ENCODE peak calls at places on chromosomes 5 and 9, in seven cellular contexts. One of them, this sample, is unnamed.

GRCh38 chr5:132469380-132470372 is 20.9 kb downstream of the IRF1 start:
- DNase-seq in tibial nerve: no peak
- DNase-seq in H54: no peak
- DNase-seq in A549: no peak
- DNase-seq in H1: no peak
- DNase-seq in breast epithelium: peak; percentile 24
- DNase-seq in heart left ventricle: no peak
- DNase-seq in this sample: no peak

GRCh38 chr5:111511174-111512025 is 935 bp downstream of the STARD4 start:
- DNase-seq in breast epithelium: no peak
- DNase-seq in tibial nerve: no peak
- DNase-seq in heart left ventricle: no peak
- DNase-seq in H1: no peak
- DNase-seq in H54: no peak
- DNase-seq in A549: no peak
- DNase-seq in this sample: no peak

GRCh38 chr9:116756995-116757394 is 69.9 kb downstream of the TRIM32 start:
- DNase-seq in H1: no peak
- DNase-seq in tibial nerve: no peak
- DNase-seq in H54: no peak
- DNase-seq in A549: no peak
- DNase-seq in breast epithelium: no peak
- DNase-seq in heart left ventricle: no peak
- DNase-seq in this sample: no peak

GRCh38 chr5:8923516-8923915 is 622.4 kb downstream of the SEMA5A start:
- DNase-seq in heart left ventricle: no peak
- DNase-seq in breast epithelium: no peak
- DNase-seq in A549: no peak
- DNase-seq in H1: no peak
- DNase-seq in H54: no peak
- DNase-seq in tibial nerve: no peak
- DNase-seq in this sample: no peak

GRCh38 chr9:135512904-135513303 is 8.3 kb upstream of the LCN1 start:
- DNase-seq in breast epithelium: no peak
- DNase-seq in tibial nerve: no peak
- DNase-seq in heart left ventricle: no peak
- DNase-seq in H1: no peak
- DNase-seq in A549: no peak
- DNase-seq in H54: no peak
- DNase-seq in this sample: no peak

GRCh38 chr5:34439601-34440000 is 216.5 kb upstream of the RAI14 start:
- DNase-seq in H54: no peak
- DNase-seq in H1: no peak
- DNase-seq in tibial nerve: no peak
- DNase-seq in breast epithelium: no peak
- DNase-seq in heart left ventricle: no peak
- DNase-seq in A549: no peak
- DNase-seq in this sample: no peak

GRCh38 chr5:78550891-78551290 is 97.7 kb downstream of the LHFPL2 start:
- DNase-seq in H54: no peak
- DNase-seq in tibial nerve: no peak
- DNase-seq in A549: no peak
- DNase-seq in H1: no peak
- DNase-seq in breast epithelium: no peak
- DNase-seq in heart left ventricle: no peak
- DNase-seq in this sample: no peak

GRCh38 chr5:124504081-124504916 is 242.1 kb downstream of the ZNF608 start:
- DNase-seq in H54: no peak
- DNase-seq in tibial nerve: no peak
- DNase-seq in heart left ventricle: no peak
- DNase-seq in breast epithelium: no peak
- DNase-seq in H1: no peak
- DNase-seq in A549: no peak
- DNase-seq in this sample: no peak

GRCh38 chr5:127320032-127320945 is 29.7 kb downstream of the MEGF10 start:
- DNase-seq in heart left ventricle: no peak
- DNase-seq in H54: no peak
- DNase-seq in tibial nerve: no peak
- DNase-seq in H1: no peak
- DNase-seq in breast epithelium: no peak
- DNase-seq in A549: no peak
- DNase-seq in this sample: no peak

GRCh38 chr5:23977365-23977764 is 470.0 kb downstream of the PRDM9 start:
- DNase-seq in heart left ventricle: no peak
- DNase-seq in breast epithelium: no peak
- DNase-seq in H54: no peak
- DNase-seq in A549: no peak
- DNase-seq in H1: no peak
- DNase-seq in tibial nerve: no peak
- DNase-seq in this sample: no peak

GRCh38 chr5:169906745-169907649 is 73.3 kb downstream of the INSYN2B start:
- DNase-seq in heart left ventricle: no peak
- DNase-seq in tibial nerve: no peak
- DNase-seq in H54: no peak
- DNase-seq in A549: no peak
- DNase-seq in H1: no peak
- DNase-seq in breast epithelium: no peak
- DNase-seq in this sample: no peak

GRCh38 chr5:108556414-108556813 is 174.5 kb upstream of the FBXL17 start:
- DNase-seq in H54: no peak
- DNase-seq in A549: no peak
- DNase-seq in H1: no peak
- DNase-seq in breast epithelium: no peak
- DNase-seq in heart left ventricle: no peak
- DNase-seq in tibial nerve: no peak
- DNase-seq in this sample: no peak

GRCh38 chr5:126865299-126865698 is 88.4 kb downstream of the LMNB1 start:
- DNase-seq in H1: no peak
- DNase-seq in tibial nerve: no peak
- DNase-seq in breast epithelium: no peak
- DNase-seq in H54: peak; percentile 59
- DNase-seq in A549: no peak
- DNase-seq in heart left ventricle: no peak
- DNase-seq in this sample: no peak

GRCh38 chr5:150317048-150318003 is 14.6 kb upstream of the ARSI start:
- DNase-seq in breast epithelium: no peak
- DNase-seq in heart left ventricle: no peak
- DNase-seq in H54: peak; percentile 97
- DNase-seq in tibial nerve: no peak
- DNase-seq in A549: peak; percentile 95
- DNase-seq in H1: no peak
- DNase-seq in this sample: no peak

GRCh38 chr5:30809907-30810306 is 383.6 kb upstream of the CDH6 start:
- DNase-seq in heart left ventricle: no peak
- DNase-seq in H1: no peak
- DNase-seq in A549: no peak
- DNase-seq in H54: no peak
- DNase-seq in breast epithelium: no peak
- DNase-seq in tibial nerve: no peak
- DNase-seq in this sample: no peak

GRCh38 chr9:114371986-114372917 is 15.5 kb downstream of the AKNA start:
- DNase-seq in A549: no peak
- DNase-seq in H54: no peak
- DNase-seq in breast epithelium: no peak
- DNase-seq in H1: no peak
- DNase-seq in tibial nerve: no peak
- DNase-seq in heart left ventricle: no peak
- DNase-seq in this sample: no peak
- TF ChIP-seq POLR2A in A549: no peak
- TF ChIP-seq POLR2A in H54: no peak
- TF ChIP-seq POLR2A in breast epithelium: no peak
- TF ChIP-seq POLR2A in H1: no peak
- TF ChIP-seq POLR2A in tibial nerve: no peak
- TF ChIP-seq POLR2A in heart left ventricle: no peak
- TF ChIP-seq POLR2A in this sample: peak; percentile 39

DNA sequence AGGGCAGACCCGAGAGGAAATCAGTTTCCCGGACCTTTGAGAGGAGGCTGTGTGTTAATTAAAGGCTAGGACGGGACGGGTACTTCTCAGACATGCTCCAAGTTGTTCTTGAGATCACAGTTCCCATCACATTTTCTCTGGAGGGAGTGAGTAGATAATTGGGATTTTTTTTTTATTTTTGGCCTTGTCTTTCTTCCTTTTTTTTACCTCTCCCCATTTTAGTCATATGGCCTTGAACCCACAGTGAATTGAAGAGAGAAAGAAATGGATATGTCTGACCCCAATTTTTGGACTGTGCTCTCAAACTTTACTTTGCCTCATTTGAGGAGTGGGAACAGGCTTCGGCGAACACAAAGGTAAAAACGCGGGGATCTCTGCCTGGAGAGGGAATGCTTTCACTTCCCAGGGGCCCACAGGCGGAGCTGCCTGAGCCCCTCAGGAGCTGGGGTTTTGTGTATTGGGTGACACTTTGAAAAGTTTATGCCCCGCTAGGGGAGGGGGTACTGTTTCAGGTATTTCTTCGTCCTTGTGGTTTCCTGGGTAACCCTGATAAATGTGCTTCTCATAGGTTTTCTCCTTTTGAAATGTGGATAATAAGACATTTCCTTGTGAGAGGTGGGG is 191.8 kb downstream of the CD180 start:
- DNase-seq in tibial nerve: no peak
- DNase-seq in H54: no peak
- DNase-seq in H1: no peak
- DNase-seq in breast epithelium: no peak
- DNase-seq in A549: no peak
- DNase-seq in heart left ventricle: no peak
- DNase-seq in this sample: no peak
- TF ChIP-seq POLR2A in tibial nerve: no peak
- TF ChIP-seq POLR2A in H54: no peak
- TF ChIP-seq POLR2A in H1: no peak
- TF ChIP-seq POLR2A in breast epithelium: no peak
- TF ChIP-seq POLR2A in A549: no peak
- TF ChIP-seq POLR2A in heart left ventricle: no peak
- TF ChIP-seq POLR2A in this sample: no peak

DNA sequence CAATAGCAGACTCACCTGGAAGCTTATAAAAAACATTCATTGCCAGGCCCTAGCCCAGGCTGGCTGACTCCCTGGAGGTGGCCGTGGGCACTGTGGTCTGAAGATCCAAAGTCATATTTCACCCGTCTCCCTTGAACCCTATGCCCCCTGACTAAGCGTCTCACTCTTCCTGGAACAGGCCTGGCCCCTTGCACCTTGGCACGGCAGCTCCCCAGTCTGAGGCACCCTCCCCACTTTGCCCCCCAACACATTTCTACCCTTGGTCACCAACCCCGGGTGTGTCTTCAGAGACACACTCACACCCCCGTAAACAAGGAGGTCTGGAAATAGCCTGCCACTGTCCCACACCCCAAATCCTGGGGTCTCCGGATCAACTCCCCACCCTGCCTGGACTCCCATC is 68.6 kb upstream of the LMX1B start:
- DNase-seq in heart left ventricle: no peak
- DNase-seq in tibial nerve: no peak
- DNase-seq in A549: no peak
- DNase-seq in H1: no peak
- DNase-seq in breast epithelium: no peak
- DNase-seq in H54: no peak
- DNase-seq in this sample: no peak
- TF ChIP-seq POLR2A in heart left ventricle: no peak
- TF ChIP-seq POLR2A in tibial nerve: no peak
- TF ChIP-seq POLR2A in A549: no peak
- TF ChIP-seq POLR2A in H1: no peak
- TF ChIP-seq POLR2A in breast epithelium: no peak
- TF ChIP-seq POLR2A in H54: no peak
- TF ChIP-seq POLR2A in this sample: no peak

DNA sequence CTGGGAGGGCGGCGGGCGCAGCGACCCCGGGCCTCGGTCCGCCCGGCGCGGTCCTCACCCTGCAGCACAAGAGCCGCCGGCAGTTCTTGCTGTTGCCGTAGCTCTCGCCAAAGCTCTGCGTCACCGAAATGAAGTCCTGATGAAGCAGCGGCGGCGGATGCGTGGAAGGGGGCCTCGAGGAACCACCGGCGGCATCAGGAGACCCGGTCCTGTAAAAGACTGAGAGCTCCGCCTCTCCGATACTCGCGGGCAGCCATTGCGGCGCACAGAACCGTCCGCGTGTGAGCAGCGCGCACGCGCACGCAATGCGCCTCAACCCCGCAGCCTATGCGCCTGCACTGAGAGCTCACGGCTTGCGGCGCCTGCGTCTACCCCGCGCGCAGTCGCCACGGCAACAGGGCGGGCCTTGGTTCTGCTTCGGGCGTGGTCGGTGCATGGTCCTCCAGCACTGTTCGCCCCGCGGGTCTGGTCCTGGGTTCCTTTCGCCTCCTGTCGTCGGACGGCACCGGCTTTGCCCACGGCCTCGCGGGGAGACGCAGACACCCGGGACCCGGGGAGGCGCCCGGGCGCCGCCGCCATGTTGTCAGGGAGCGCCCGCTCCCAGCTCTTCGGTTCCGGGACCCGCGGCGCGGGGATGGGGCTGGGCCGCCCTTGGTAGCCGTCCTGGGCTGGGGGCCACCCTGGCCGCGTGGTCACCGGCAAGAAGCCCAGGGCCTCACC is 9.3 kb upstream of the GRIN1 start:
- DNase-seq in H1: peak; percentile 90
- DNase-seq in H54: peak; percentile 100
- DNase-seq in tibial nerve: peak; percentile 45
- DNase-seq in A549: peak; percentile 93
- DNase-seq in heart left ventricle: peak; percentile 88
- DNase-seq in breast epithelium: peak; percentile 80
- DNase-seq in this sample: peak; percentile 94
- TF ChIP-seq POLR2A in H1: peak; percentile 80
- TF ChIP-seq POLR2A in H54: peak; percentile 91
- TF ChIP-seq POLR2A in tibial nerve: no peak
- TF ChIP-seq POLR2A in A549: peak; percentile 85
- TF ChIP-seq POLR2A in heart left ventricle: no peak
- TF ChIP-seq POLR2A in breast epithelium: no peak
- TF ChIP-seq POLR2A in this sample: peak; percentile 65

GRCh38 chr9:136791466-136792276 is 527 bp downstream of the TMEM141 start:
- DNase-seq in H54: peak; percentile 57
- DNase-seq in H1: peak; percentile 91
- DNase-seq in A549: no peak
- DNase-seq in heart left ventricle: peak; percentile 54
- DNase-seq in breast epithelium: peak; percentile 79
- DNase-seq in tibial nerve: no peak
- DNase-seq in this sample: peak; percentile 56
- TF ChIP-seq POLR2A in H54: no peak
- TF ChIP-seq POLR2A in H1: no peak
- TF ChIP-seq POLR2A in A549: no peak
- TF ChIP-seq POLR2A in heart left ventricle: no peak
- TF ChIP-seq POLR2A in breast epithelium: no peak
- TF ChIP-seq POLR2A in tibial nerve: no peak
- TF ChIP-seq POLR2A in this sample: no peak

DNA sequence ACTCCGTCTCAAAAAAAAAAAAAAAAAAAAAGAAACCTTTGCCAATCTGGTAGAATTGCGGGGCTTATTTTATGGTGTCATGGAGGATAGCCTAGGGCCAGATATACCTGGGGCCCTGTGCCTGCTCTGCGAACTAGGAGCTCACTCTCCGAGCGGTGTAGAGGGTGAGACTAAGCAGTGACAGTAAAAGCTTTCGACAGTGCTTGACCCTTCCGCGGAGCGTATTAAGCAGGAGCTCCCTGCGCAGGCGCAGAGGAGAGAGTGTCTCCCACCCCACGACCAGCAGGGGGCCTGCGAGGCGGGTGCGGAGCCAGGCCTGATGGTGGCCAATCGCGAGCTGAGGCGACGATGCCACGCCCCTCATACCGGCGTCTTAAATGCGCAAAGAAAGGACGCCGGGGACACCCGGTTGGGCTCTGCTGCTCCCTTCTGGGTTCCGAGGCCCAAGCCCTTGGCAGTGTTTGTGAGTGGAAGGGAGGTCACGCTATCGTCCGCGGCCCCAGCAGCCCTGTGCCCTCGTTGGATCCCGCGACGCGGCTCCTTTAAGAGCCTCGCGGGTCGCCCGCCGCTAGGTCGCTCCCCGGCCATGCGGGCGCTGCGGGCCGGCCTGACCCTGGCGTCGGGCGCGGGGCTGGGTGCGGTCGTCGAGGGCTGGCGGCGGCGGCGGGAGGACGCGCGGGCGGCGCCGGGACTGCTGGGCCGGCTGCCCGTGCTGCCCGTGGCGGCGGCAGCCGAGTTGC is at the start of gene ENDOG:
- DNase-seq in breast epithelium: peak; percentile 97
- DNase-seq in H54: peak; percentile 100
- DNase-seq in H1: peak; percentile 100
- DNase-seq in A549: peak; percentile 97
- DNase-seq in tibial nerve: peak; percentile 96
- DNase-seq in heart left ventricle: peak; percentile 98
- DNase-seq in this sample: peak; percentile 99
- TF ChIP-seq POLR2A in breast epithelium: no peak
- TF ChIP-seq POLR2A in H54: peak; percentile 91
- TF ChIP-seq POLR2A in H1: peak; percentile 88
- TF ChIP-seq POLR2A in A549: peak; percentile 96
- TF ChIP-seq POLR2A in tibial nerve: peak; percentile 58
- TF ChIP-seq POLR2A in heart left ventricle: peak; percentile 66
- TF ChIP-seq POLR2A in this sample: peak; percentile 77